ENCODE peak calls at places on chromosomes 3 and 15, in seven cellular contexts. O is non-pigmented ciliary epithelial cell; S is stomach; A is naive thymus-derived CD8-positive, alpha-beta T cell; Y is HTR-8/SVneo; K is right lobe of liver; X is COR-L47. W is an unnamed sample.

GRCh38 chr3:173902401-173902800 is 504.9 kb downstream of the NLGN1 start:
- DNase-seq in O (no peak), S (no peak), A (no peak), Y (no peak), K (no peak), X (no peak), W (no peak)

GRCh38 chr3:4460334-4460733 is 6.7 kb downstream of the SUMF1 start:
- DNase-seq in O (no peak), S (no peak), A (no peak), Y (no peak), K (no peak), X (no peak), W (no peak)

GRCh38 chr3:174439621-174440349 is 419.3 kb upstream of the NAALADL2 start:
- DNase-seq in O (peak), S (peak), A (no peak), Y (peak), K (no peak), X (peak), W (peak)

GRCh38 chr3:141797167-141797773 is 34.1 kb downstream of the GRK7 start:
- DNase-seq in O (no peak), S (peak), A (peak), Y (no peak), K (peak), X (no peak), W (peak)

GRCh38 chr3:100463002-100463401 is 29.4 kb upstream of the TMEM45A start:
- DNase-seq in O (peak), S (no peak), A (no peak), Y (peak), K (peak), X (peak), W (peak)

GRCh38 chr3:49813497-49814174 is at the start of gene UBA7:
- DNase-seq in O (no peak), S (peak), A (peak), Y (peak), K (peak), X (no peak), W (peak)

GRCh38 chr3:172210355-172210754 is 171.0 kb downstream of the FNDC3B start:
- DNase-seq in O (no peak), S (no peak), A (no peak), Y (no peak), K (no peak), X (no peak), W (no peak)

GRCh38 chr15:65960586-65960985 is 91.3 kb downstream of the RAB11A start:
- DNase-seq in O (no peak), S (no peak), A (no peak), Y (no peak), K (no peak), X (no peak), W (no peak)

GRCh38 chr3:187450791-187451190 is 82.6 kb downstream of the RTP4 start:
- DNase-seq in O (no peak), S (no peak), A (no peak), Y (no peak), K (no peak), X (no peak), W (no peak)

GRCh38 chr3:133459400-133459799 is 59.5 kb downstream of the BFSP2 start:
- DNase-seq in O (no peak), S (peak), A (no peak), Y (no peak), K (peak), X (no peak), W (peak)

GRCh38 chr3:15875016-15875689 is 77.4 kb upstream of the ANKRD28 start:
- DNase-seq in O (no peak), S (no peak), A (no peak), Y (peak), K (no peak), X (no peak), W (no peak)

GRCh38 chr15:57149196-57149595 is 227.1 kb upstream of the CGNL1 start:
- DNase-seq in O (no peak), S (no peak), A (no peak), Y (no peak), K (no peak), X (no peak), W (no peak)

GRCh38 chr3:184474907-184475306 is 86.7 kb upstream of the EPHB3 start:
- DNase-seq in O (no peak), S (no peak), A (no peak), Y (no peak), K (no peak), X (no peak), W (no peak)

GRCh38 chr3:113783463-113783862 is 36.6 kb downstream of the ATP6V1A start:
- DNase-seq in O (peak), S (no peak), A (no peak), Y (peak), K (no peak), X (no peak), W (no peak)

GRCh38 chr15:96515391-96515790 is 184.9 kb downstream of the NR2F2 start:
- DNase-seq in O (no peak), S (no peak), A (no peak), Y (no peak), K (no peak), X (no peak), W (no peak)

GRCh38 chr15:31501536-31502157 is 175.0 kb downstream of the KLF13 start:
- DNase-seq in O (no peak), S (no peak), A (no peak), Y (no peak), K (peak), X (no peak), W (no peak)

GRCh38 chr15:75725021-75725718 is 12.5 kb upstream of the CSPG4 start:
- DNase-seq in O (no peak), S (no peak), A (no peak), Y (no peak), K (no peak), X (no peak), W (no peak)

GRCh38 chr15:33310481-33311311 is at the start of gene RYR3:
- DNase-seq in O (peak), S (no peak), A (no peak), Y (no peak), K (no peak), X (peak), W (no peak)

GRCh38 chr3:127150915-127151564 is 41.9 kb upstream of the PRR23E start:
- DNase-seq in O (no peak), S (peak), A (no peak), Y (no peak), K (no peak), X (no peak), W (no peak)

GRCh38 chr15:55277116-55277564 is 12.5 kb downstream of the RAB27A start:
- DNase-seq in O (no peak), S (no peak), A (peak), Y (no peak), K (no peak), X (no peak), W (no peak)

GRCh38 chr15:63601026-63601726 is 4.0 kb downstream of the FBXL22 start:
- DNase-seq in O (no peak), S (no peak), A (peak), Y (no peak), K (no peak), X (peak), W (no peak)